ENCODE peak calls at places on chromosome 16, in four cellular contexts. Z, B, X and S are unnamed samples.

GRCh38 chr16:88064011-88064888 is 113.0 kb downstream of the BANP start:
- DNase-seq in Z (no peak), X (no peak), B (no peak), S (no peak)

GRCh38 chr16:22688930-22689329 is 125.0 kb upstream of the HS3ST2 start:
- DNase-seq in B (no peak), Z (no peak), X (no peak), S (no peak)

GRCh38 chr16:54285414-54286066 is 1.0 kb downstream of the IRX3 start:
- DNase-seq in B (peak), X (no peak), Z (no peak), S (peak)

GRCh38 chr16:23504453-23505179 is 5.7 kb downstream of the GGA2 start:
- DNase-seq in Z (peak), B (peak), X (no peak), S (peak)

GRCh38 chr16:83810906-83811305 is 3.1 kb downstream of the HSBP1 start:
- DNase-seq in B (no peak), X (no peak), Z (no peak), S (no peak)

GRCh38 chr16:81464279-81464678 is 19.7 kb downstream of the CMIP start:
- DNase-seq in B (no peak), X (no peak), Z (no peak), S (no peak)

GRCh38 chr16:53415504-53415903 is 18.8 kb upstream of the RBL2 start:
- DNase-seq in Z (no peak), X (peak), B (no peak), S (no peak)

GRCh38 chr16:58063377-58064076 is 38.0 kb downstream of the MMP15 start:
- DNase-seq in Z (no peak), X (no peak), B (no peak), S (no peak)